ENCODE peak calls at places on chromosome 18, in four cellular contexts. S is adrenal gland, X is IMR-90, P is lower leg skin. E is an unnamed sample.

GRCh38 chr18:68733693-68734092 is 18.8 kb upstream of the TMX3 start:
- DNase-seq in S (no peak), X (peak), P (no peak), E (peak)

GRCh38 chr18:832085-832681 is 20.1 kb upstream of the YES1 start:
- DNase-seq in S (peak), X (no peak), P (no peak), E (peak)

GRCh38 chr18:48153641-48154481 is 223.4 kb upstream of the SMAD2 start:
- DNase-seq in S (no peak), X (no peak), P (peak), E (peak)

GRCh38 chr18:79799619-79800352 is 2.0 kb downstream of the KCNG2 start:
- DNase-seq in S (no peak), X (no peak), P (no peak), E (no peak)

GRCh38 chr18:51278045-51278649 is 80.7 kb upstream of the MEX3C start:
- DNase-seq in S (peak), X (no peak), P (no peak), E (peak)

GRCh38 chr18:6876646-6877045 is 147.1 kb downstream of the ARHGAP28 start:
- DNase-seq in S (no peak), X (peak), P (no peak), E (no peak)

GRCh38 chr18:48728204-48728833 is 189.5 kb downstream of the CTIF start:
- DNase-seq in S (no peak), X (peak), P (peak), E (peak)

GRCh38 chr18:22790545-22791415 is 142.3 kb upstream of the RBBP8 start:
- DNase-seq in S (no peak), X (no peak), P (no peak), E (no peak)

GRCh38 chr18:47877892-47878291 is 52.6 kb downstream of the SMAD2 start:
- DNase-seq in S (no peak), X (peak), P (no peak), E (no peak)

GRCh38 chr18:76819411-76820136 is 2.8 kb upstream of the ZNF236 start:
- DNase-seq in S (no peak), X (no peak), P (no peak), E (no peak)

GRCh38 chr18:79685281-79685680 is 5.7 kb downstream of the CTDP1 start:
- DNase-seq in S (no peak), X (no peak), P (peak), E (no peak)

GRCh38 chr18:21458322-21458721 is 142.2 kb downstream of the ESCO1 start:
- DNase-seq in S (no peak), X (no peak), P (no peak), E (no peak)

GRCh38 chr18:28039078-28039477 is 137.9 kb downstream of the CDH2 start:
- DNase-seq in S (peak), X (peak), P (no peak), E (peak)

GRCh38 chr18:24321071-24321470 is 76.6 kb downstream of the OSBPL1A start:
- DNase-seq in S (no peak), X (peak), P (no peak), E (no peak)

GRCh38 chr18:12577848-12578247 is 80.1 kb downstream of the SPIRE1 start:
- DNase-seq in S (no peak), X (no peak), P (no peak), E (no peak)

GRCh38 chr18:10682368-10682714 is 156.5 kb downstream of the NAPG start:
- DNase-seq in S (no peak), X (no peak), P (no peak), E (no peak)

GRCh38 chr18:4077204-4077603 is 377.9 kb downstream of the DLGAP1 start:
- DNase-seq in S (no peak), X (no peak), P (no peak), E (no peak)

GRCh38 chr18:23189099-23189498 is 53.8 kb downstream of the CABLES1 start:
- DNase-seq in S (no peak), X (no peak), P (no peak), E (no peak)

GRCh38 chr18:76445741-76446232 is 49.3 kb downstream of the ZNF516 start:
- DNase-seq in S (no peak), X (no peak), P (peak), E (no peak)

GRCh38 chr18:23127145-23127544 is 8.1 kb upstream of the CABLES1 start:
- DNase-seq in S (no peak), X (no peak), P (no peak), E (no peak)

GRCh38 chr18:42719221-42719620 is 396.3 kb downstream of the RIT2 start:
- DNase-seq in S (no peak), X (no peak), P (no peak), E (no peak)

GRCh38 chr18:67710639-67711038 is 194.1 kb upstream of the DSEL start:
- DNase-seq in S (no peak), X (no peak), P (no peak), E (no peak)

GRCh38 chr18:28814365-28814764 is 637.4 kb upstream of the CDH2 start:
- DNase-seq in S (no peak), X (no peak), P (no peak), E (no peak)

GRCh38 chr18:3712485-3712884 is 262.5 kb downstream of the TGIF1 start:
- DNase-seq in S (no peak), X (no peak), P (no peak), E (no peak)

GRCh38 chr18:68262697-68263293 is 452.1 kb downstream of the TMX3 start:
- DNase-seq in S (no peak), X (peak), P (no peak), E (peak)

GRCh38 chr18:21163647-21164625 is 52.3 kb upstream of the ROCK1 start:
- DNase-seq in S (no peak), X (peak), P (no peak), E (peak)

GRCh38 chr18:56380682-56381081 is 257.7 kb downstream of the TXNL1 start:
- DNase-seq in S (no peak), X (no peak), P (no peak), E (no peak)

GRCh38 chr18:46393961-46394360 is 263.1 kb downstream of the LOXHD1 start:
- DNase-seq in S (no peak), X (no peak), P (no peak), E (no peak)

DNA sequence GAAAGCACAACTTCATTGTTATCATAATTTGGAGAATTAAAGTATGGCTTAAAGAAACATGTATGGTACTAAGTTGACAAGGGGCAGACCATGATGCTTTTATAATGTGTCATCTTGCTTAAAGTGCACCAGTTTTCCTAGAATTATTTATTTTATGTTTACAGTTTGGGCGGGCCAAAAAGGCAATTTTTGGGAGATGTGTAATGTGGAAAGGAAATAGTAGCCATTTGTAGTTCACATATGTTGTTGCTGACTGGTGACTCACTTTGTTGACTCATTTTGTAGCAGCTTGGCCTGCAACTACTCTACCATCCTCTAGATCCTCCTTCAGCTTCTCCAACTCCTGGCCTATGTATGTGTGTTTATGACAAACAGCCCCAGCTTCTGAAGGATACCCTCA is 7.7 kb downstream of the ZSCAN30 start:
- DNase-seq in S (no peak), X (peak), P (no peak), E (peak)
- TF ChIP-seq CTCF in S (no peak), X (no peak), P (no peak), E (peak)

DNA sequence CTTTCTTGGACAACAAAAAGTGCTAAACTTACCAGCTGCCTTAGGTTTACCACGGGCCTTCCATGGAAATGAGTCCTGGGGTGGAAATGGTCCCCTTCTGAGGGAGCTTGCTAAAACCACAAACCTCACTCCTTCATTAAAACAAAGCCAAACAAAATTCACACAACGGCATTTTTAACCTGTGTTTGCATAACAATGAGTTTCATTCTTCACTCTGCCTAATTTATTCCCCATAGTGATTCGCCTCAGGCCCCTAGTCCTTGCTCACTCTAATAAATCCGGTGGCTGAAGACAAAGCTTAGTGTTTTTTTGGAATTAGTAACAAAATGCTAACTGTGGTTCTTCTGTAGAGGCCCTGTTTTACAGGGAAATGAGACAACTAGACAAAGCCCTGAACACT is 32.1 kb downstream of the LINC00305 start:
- DNase-seq in S (no peak), X (no peak), P (no peak), E (no peak)
- H3K4me3 ChIP-seq in S (no peak), X (no peak), P (no peak), E (no peak)

GRCh38 chr18:78192044-78192443 is 787.6 kb upstream of the SALL3 start:
- DNase-seq in S (no peak), X (no peak), P (no peak), E (no peak)
- TF ChIP-seq CTCF in S (no peak), X (no peak), P (no peak), E (no peak)

GRCh38 chr18:31206787-31207381 is 44.2 kb upstream of the DSC1 start:
- DNase-seq in S (peak), X (peak), P (peak), E (no peak)
- H3K4me3 ChIP-seq in S (no peak), X (no peak), P (no peak), E (no peak)

DNA sequence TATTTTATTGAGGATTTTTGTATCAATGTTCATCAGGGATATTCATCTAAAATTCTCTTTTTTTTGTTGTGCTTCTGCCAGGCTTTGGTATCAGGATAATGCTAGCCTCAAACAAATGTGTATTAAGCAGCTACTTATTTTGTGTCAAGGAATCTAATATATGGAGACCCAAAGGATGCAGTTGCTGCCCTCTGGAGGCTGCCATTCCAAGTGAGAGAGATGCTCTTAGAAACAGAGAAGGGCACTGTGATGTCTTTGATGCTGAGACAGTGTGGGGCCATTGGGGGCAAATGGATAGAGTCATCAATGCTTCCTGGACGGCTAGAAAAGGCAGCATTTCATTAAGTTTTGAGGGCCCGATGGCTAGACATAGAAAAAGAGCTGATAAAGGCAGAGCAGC is 292.6 kb downstream of the SETBP1 start:
- DNase-seq in S (no peak), X (no peak), P (no peak), E (peak)
- TF ChIP-seq CTCF in S (no peak), X (no peak), P (no peak), E (no peak)

GRCh38 chr18:9055185-9055584 is 47.3 kb upstream of the NDUFV2 start:
- DNase-seq in S (no peak), X (peak), P (no peak), E (peak)
- H3K4me3 ChIP-seq in S (no peak), X (no peak), P (no peak), E (no peak)

DNA sequence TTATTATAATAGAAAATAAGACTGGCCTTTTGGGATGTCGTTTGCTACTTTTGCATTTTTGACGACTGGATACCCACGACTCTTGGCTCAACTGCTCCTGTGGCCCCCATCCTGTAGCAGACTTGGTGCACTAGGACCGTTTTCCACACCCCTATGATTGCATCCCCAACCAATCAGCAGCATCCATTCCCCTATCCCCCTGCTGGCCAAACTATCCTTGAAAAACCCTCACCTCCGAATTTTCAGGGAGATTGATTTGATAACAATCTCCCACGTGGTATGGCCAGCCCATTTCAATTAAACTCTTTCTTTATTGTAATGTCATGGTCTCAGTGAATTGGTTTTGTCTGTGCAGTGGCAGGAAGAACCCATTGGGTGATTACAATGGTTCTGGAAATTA is 37.9 kb upstream of the TTR start:
- DNase-seq in S (no peak), X (no peak), P (no peak), E (no peak)
- TF ChIP-seq CTCF in S (no peak), X (peak), P (no peak), E (peak)

GRCh38 chr18:59659486-59660187 is 37.6 kb downstream of the CCBE1 start:
- DNase-seq in S (no peak), X (peak), P (no peak), E (peak)
- H3K4me3 ChIP-seq in S (no peak), X (peak), P (no peak), E (no peak)